ENCODE peak calls at places on chromosomes 12 and 14, in four cellular contexts. One of them, this sample, is unnamed.

GRCh38 chr12:133106253-133106652 is 23.8 kb downstream of the ZNF891 start:
- DNase-seq in IMR-90: no peak
- DNase-seq in H1: no peak
- DNase-seq in H9: no peak
- DNase-seq in this sample: peak

GRCh38 chr14:75205586-75205985 is 29.2 kb upstream of the TMED10 start:
- DNase-seq in IMR-90: peak
- DNase-seq in H1: no peak
- DNase-seq in H9: no peak
- DNase-seq in this sample: no peak

GRCh38 chr14:76844223-76844622 is 18.0 kb downstream of the LRRC74A start:
- DNase-seq in IMR-90: peak
- DNase-seq in H1: no peak
- DNase-seq in H9: peak
- DNase-seq in this sample: peak

GRCh38 chr12:112107728-112108447 is 695 bp downstream of the NAA25 start:
- DNase-seq in IMR-90: no peak
- DNase-seq in H1: no peak
- DNase-seq in H9: peak
- DNase-seq in this sample: peak

GRCh38 chr12:30110970-30111586 is 327.3 kb upstream of the TMTC1 start:
- DNase-seq in IMR-90: peak
- DNase-seq in H1: no peak
- DNase-seq in H9: no peak
- DNase-seq in this sample: no peak

GRCh38 chr14:35883677-35884293 is 57.6 kb downstream of the BRMS1L start:
- DNase-seq in IMR-90: peak
- DNase-seq in H1: no peak
- DNase-seq in H9: no peak
- DNase-seq in this sample: peak

GRCh38 chr12:114000861-114001260 is 34.7 kb upstream of the RBM19 start:
- DNase-seq in IMR-90: no peak
- DNase-seq in H1: no peak
- DNase-seq in H9: no peak
- DNase-seq in this sample: no peak

GRCh38 chr12:83432176-83432719 is 745.5 kb downstream of the TMTC2 start:
- DNase-seq in IMR-90: no peak
- DNase-seq in H1: no peak
- DNase-seq in H9: peak
- DNase-seq in this sample: peak

GRCh38 chr12:3632256-3633240 is 120.4 kb downstream of the CRACR2A start:
- DNase-seq in IMR-90: no peak
- DNase-seq in H1: no peak
- DNase-seq in H9: no peak
- DNase-seq in this sample: no peak

GRCh38 chr12:62162214-62162613 is 98.0 kb upstream of the USP15 start:
- DNase-seq in IMR-90: no peak
- DNase-seq in H1: no peak
- DNase-seq in H9: no peak
- DNase-seq in this sample: no peak

GRCh38 chr14:68793734-68794129 is 865 bp upstream of the ZFP36L1 start:
- DNase-seq in IMR-90: no peak
- DNase-seq in H1: no peak
- DNase-seq in H9: no peak
- DNase-seq in this sample: no peak

GRCh38 chr14:68794856-68795601 is 2.2 kb upstream of the ZFP36L1 start:
- DNase-seq in IMR-90: peak
- DNase-seq in H1: no peak
- DNase-seq in H9: no peak
- DNase-seq in this sample: peak

GRCh38 chr14:68795602-68796417 is 2.9 kb upstream of the ZFP36L1 start:
- DNase-seq in IMR-90: peak
- DNase-seq in H1: peak
- DNase-seq in H9: peak
- DNase-seq in this sample: peak

GRCh38 chr14:68792830-68793733 is at the start of gene ZFP36L1:
- DNase-seq in IMR-90: peak
- DNase-seq in H1: peak
- DNase-seq in H9: peak
- DNase-seq in this sample: peak

GRCh38 chr14:68794130-68794855 is 1.4 kb upstream of the ZFP36L1 start:
- DNase-seq in IMR-90: peak
- DNase-seq in H1: peak
- DNase-seq in H9: no peak
- DNase-seq in this sample: peak
- H2BK5ac ChIP-seq in IMR-90: peak
- H2BK5ac ChIP-seq in H1: peak
- H2BK5ac ChIP-seq in H9: peak
- H2BK5ac ChIP-seq in this sample: peak

GRCh38 chr14:90969493-90970166 is 90.8 kb downstream of the RPS6KA5 start:
- DNase-seq in IMR-90: no peak
- DNase-seq in H1: no peak
- DNase-seq in H9: no peak
- DNase-seq in this sample: no peak
- H3K56ac ChIP-seq in IMR-90: no peak
- H3K56ac ChIP-seq in H1: no peak
- H3K56ac ChIP-seq in H9: no peak
- H3K56ac ChIP-seq in this sample: no peak

GRCh38 chr14:34872822-34873590 is 2.2 kb downstream of the BAZ1A start:
- DNase-seq in IMR-90: peak
- DNase-seq in H1: no peak
- DNase-seq in H9: peak
- DNase-seq in this sample: no peak

GRCh38 chr14:34874386-34875030 is 652 bp downstream of the BAZ1A start:
- DNase-seq in IMR-90: peak
- DNase-seq in H1: peak
- DNase-seq in H9: peak
- DNase-seq in this sample: peak

GRCh38 chr14:34873591-34874385 is 1.4 kb downstream of the BAZ1A start:
- DNase-seq in IMR-90: no peak
- DNase-seq in H1: peak
- DNase-seq in H9: peak
- DNase-seq in this sample: peak

DNA sequence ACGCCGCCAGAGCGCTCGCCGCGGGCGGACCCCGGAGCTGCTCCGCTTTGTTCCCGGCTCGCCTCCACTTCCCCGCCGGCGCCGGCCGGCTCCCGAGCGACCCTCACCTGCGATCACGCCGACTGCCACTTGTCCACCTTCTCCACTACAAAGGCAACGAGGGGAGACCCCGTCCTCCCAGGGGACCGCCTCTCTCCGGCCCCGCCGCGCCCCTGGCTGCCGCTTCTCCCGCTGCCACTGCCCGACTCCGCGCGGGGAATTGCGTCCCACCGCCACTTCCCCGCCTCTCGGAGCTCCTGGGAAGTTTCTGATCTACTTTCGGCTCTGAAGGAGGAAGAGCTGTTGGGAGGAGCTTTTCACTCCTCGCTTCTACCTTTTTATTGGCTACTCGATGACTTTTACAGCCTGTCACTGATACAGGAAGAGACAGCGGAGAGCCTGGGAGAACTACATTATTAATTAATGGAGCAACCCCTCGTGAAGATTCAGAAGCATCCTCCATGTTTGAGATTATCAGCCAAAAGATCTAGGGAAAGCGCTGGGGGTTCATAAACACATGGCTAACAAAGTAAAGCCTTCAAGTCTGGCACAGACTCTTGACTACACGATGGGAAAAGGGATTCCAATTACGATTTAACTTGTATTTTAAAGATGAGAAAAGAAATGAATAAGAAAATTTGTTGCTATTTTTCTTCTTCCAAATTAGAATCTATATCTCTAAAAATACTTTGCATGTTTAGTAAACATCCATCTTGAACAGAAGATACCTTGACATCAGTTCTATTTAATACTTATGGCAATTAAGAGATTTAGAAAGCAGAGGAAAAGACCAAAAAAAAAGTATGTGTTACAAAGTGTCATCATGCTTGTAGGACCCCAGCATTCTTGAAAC is at the start of gene BAZ1A:
- DNase-seq in IMR-90: peak
- DNase-seq in H1: no peak
- DNase-seq in H9: peak
- DNase-seq in this sample: peak
- H2BK5ac ChIP-seq in IMR-90: peak
- H2BK5ac ChIP-seq in H1: no peak
- H2BK5ac ChIP-seq in H9: no peak
- H2BK5ac ChIP-seq in this sample: peak

GRCh38 chr14:104822821-104823615 is 22.1 kb downstream of the ZBTB42 start:
- DNase-seq in IMR-90: no peak
- DNase-seq in H1: no peak
- DNase-seq in H9: no peak
- DNase-seq in this sample: no peak
- H3K56ac ChIP-seq in IMR-90: no peak
- H3K56ac ChIP-seq in H1: no peak
- H3K56ac ChIP-seq in H9: no peak
- H3K56ac ChIP-seq in this sample: no peak

This sample was measured in mesendoderm.